ENCODE peak calls at places on chromosome 2, in four cellular contexts. Q, W, L and P are unnamed samples.

GRCh38 chr2:173999272-173999671 is 34.1 kb upstream of the SP3 start:
- DNase-seq in L (no peak), Q (no peak), W (no peak), P (no peak)

GRCh38 chr2:173763641-173764040 is 201.5 kb downstream of the SP3 start:
- DNase-seq in L (peak; percentile 11), W (no peak), Q (no peak), P (no peak)

GRCh38 chr2:46885376-46885775 is 30.2 kb downstream of the MCFD2 start:
- DNase-seq in W (peak; percentile 75), L (no peak), Q (no peak), P (no peak)

GRCh38 chr2:231604101-231604684 is 11.5 kb downstream of the TEX44 start:
- DNase-seq in L (peak; percentile 65), Q (peak; percentile 48), W (no peak), P (peak; percentile 75)

GRCh38 chr2:23502096-23502495 is 117.1 kb downstream of the KLHL29 start:
- DNase-seq in W (peak; percentile 77), Q (peak; percentile 78), L (no peak), P (no peak)

GRCh38 chr2:68403199-68403644 is 38.1 kb downstream of the PLEK start:
- DNase-seq in Q (no peak), L (no peak), W (no peak), P (no peak)

GRCh38 chr2:222052934-222053367 is 245.8 kb downstream of the PAX3 start:
- DNase-seq in W (no peak), Q (no peak), L (no peak), P (no peak)

GRCh38 chr2:28427741-28428412 is 35.2 kb downstream of the FOSL2 start:
- DNase-seq in W (no peak), Q (no peak), L (no peak), P (no peak)

GRCh38 chr2:205471776-205472175 is 210.5 kb upstream of the NRP2 start:
- DNase-seq in L (no peak), W (no peak), Q (no peak), P (no peak)

GRCh38 chr2:8625399-8626283 is 56.2 kb upstream of the ID2 start:
- DNase-seq in Q (no peak), W (no peak), L (no peak), P (peak; percentile 38)

GRCh38 chr2:106232633-106233032 is 38.5 kb upstream of the UXS1 start:
- DNase-seq in L (no peak), Q (peak; percentile 32), W (no peak), P (no peak)

GRCh38 chr2:73292906-73293533 is 328 bp downstream of the EGR4 start:
- DNase-seq in L (no peak), W (peak; percentile 29), Q (no peak), P (no peak)

GRCh38 chr2:98445167-98445522 is 487 bp downstream of the INPP4A start:
- DNase-seq in W (peak; percentile 48), L (peak; percentile 50), Q (no peak), P (peak; percentile 62)

GRCh38 chr2:74080346-74080745 is 67.4 kb downstream of the BOLA3 start:
- DNase-seq in Q (no peak), W (no peak), L (peak; percentile 3), P (no peak)

GRCh38 chr2:209383212-209383611 is 40.6 kb upstream of the MAP2 start:
- DNase-seq in Q (no peak), W (peak; percentile 76), L (no peak), P (no peak)

GRCh38 chr2:240886678-240887574 is 9.0 kb downstream of the MAB21L4 start:
- DNase-seq in W (no peak), Q (no peak), L (no peak), P (peak; percentile 42)

GRCh38 chr2:133836691-133837090 is 268.4 kb upstream of the NCKAP5 start:
- DNase-seq in W (peak; percentile 50), L (no peak), Q (no peak), P (no peak)

GRCh38 chr2:195318440-195319111 is 338.4 kb upstream of the SLC39A10 start:
- DNase-seq in W (peak; percentile 63), L (peak; percentile 65), Q (peak; percentile 48), P (no peak)

GRCh38 chr2:133952420-133952819 is 301.5 kb upstream of the MGAT5 start:
- DNase-seq in L (no peak), W (no peak), Q (no peak), P (no peak)

GRCh38 chr2:174827371-174828369 is 63.4 kb upstream of the CHRNA1 start:
- DNase-seq in W (peak; percentile 37), Q (no peak), L (no peak), P (no peak)

GRCh38 chr2:29314816-29315571 is 199.8 kb downstream of the CLIP4 start:
- DNase-seq in L (peak; percentile 23), Q (peak; percentile 47), W (no peak), P (peak; percentile 56)

GRCh38 chr2:37376421-37377186 is 32.2 kb downstream of the QPCT start:
- DNase-seq in L (peak; percentile 95), Q (no peak), W (peak; percentile 97), P (no peak)

GRCh38 chr2:238895901-238896600 is 48.2 kb downstream of the TWIST2 start:
- DNase-seq in W (peak; percentile 98), L (no peak), Q (peak; percentile 61), P (no peak)

GRCh38 chr2:72211777-72212515 is 64.3 kb upstream of the CYP26B1 start:
- DNase-seq in W (peak; percentile 69), L (no peak), Q (no peak), P (no peak)

GRCh38 chr2:156147594-156148330 is 184.8 kb downstream of the NR4A2 start:
- DNase-seq in Q (no peak), W (no peak), L (no peak), P (no peak)

GRCh38 chr2:40220177-40220925 is 231.5 kb downstream of the SLC8A1 start:
- DNase-seq in L (no peak), W (peak; percentile 81), Q (no peak), P (no peak)

GRCh38 chr2:48187503-48187902 is 281.2 kb upstream of the FBXO11 start:
- DNase-seq in Q (no peak), W (no peak), L (no peak), P (no peak)

GRCh38 chr2:62785216-62785615 is 79.7 kb downstream of the EHBP1 start:
- DNase-seq in Q (no peak), W (peak; percentile 51), L (no peak), P (no peak)

GRCh38 chr2:113831156-113831555 is 58.7 kb upstream of the ACTR3 start:
- DNase-seq in L (no peak), W (peak; percentile 61), Q (no peak), P (no peak)

GRCh38 chr2:40431600-40431955 is 20.3 kb downstream of the SLC8A1 start:
- DNase-seq in L (no peak), W (peak; percentile 94), Q (peak; percentile 25), P (peak; percentile 53)

GRCh38 chr2:96146151-96146880 is 1.1 kb upstream of the DUSP2 start:
- DNase-seq in W (no peak), Q (peak; percentile 47), L (peak; percentile 92), P (peak; percentile 81)

DNA sequence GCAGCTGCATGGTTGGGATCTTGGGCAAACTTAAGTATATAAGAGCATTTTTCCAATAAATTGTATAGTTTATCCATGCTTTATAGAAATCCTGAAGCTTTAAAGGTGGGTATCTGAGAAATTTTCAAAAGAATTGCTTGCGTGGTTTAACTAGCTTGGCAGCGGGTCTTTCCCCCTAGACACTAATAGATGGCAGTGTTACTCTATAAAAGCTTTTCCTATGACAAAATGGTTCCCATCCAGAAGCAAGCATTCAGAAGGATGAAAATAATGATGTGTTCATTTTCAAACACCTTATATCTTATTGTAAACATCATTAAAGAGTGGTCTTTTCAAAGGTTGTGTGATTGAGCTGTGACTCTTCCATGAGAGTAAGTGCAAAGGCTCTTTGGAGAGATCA is 45.9 kb downstream of the KDM3A start:
- DNase-seq in L (no peak), W (no peak), Q (no peak), P (no peak)
- TF ChIP-seq CTCF in L (peak; percentile 22), W (no peak), Q (no peak), P (no peak)

GRCh38 chr2:122027510-122028217 is 272.2 kb downstream of the TSN start:
- DNase-seq in L (no peak), W (no peak), Q (no peak), P (no peak)
- H3K4me3 ChIP-seq in L (no peak overlapping the region), W (no peak overlapping the region), Q (no peak overlapping the region), P (no peak overlapping the region)

GRCh38 chr2:101152195-101153076 is 1.3 kb upstream of the TBC1D8 start:
- DNase-seq in L (peak; percentile 33), Q (peak; percentile 74), W (peak; percentile 88), P (no peak)
- TF ChIP-seq CTCF in L (peak; percentile 66), Q (peak; percentile 63), W (peak; percentile 63), P (peak; percentile 72)

GRCh38 chr2:203869207-203869606 is 1.6 kb downstream of the CTLA4 start:
- DNase-seq in L (no peak), Q (no peak), W (no peak), P (no peak)

GRCh38 chr2:203871371-203871983 is 3.9 kb downstream of the CTLA4 start:
- DNase-seq in W (no peak), Q (no peak), L (no peak), P (no peak)

GRCh38 chr2:203870481-203870880 is 2.9 kb downstream of the CTLA4 start:
- DNase-seq in Q (no peak), W (no peak), L (no peak), P (no peak)

GRCh38 chr2:203869610-203870042 is 2.1 kb downstream of the CTLA4 start:
- DNase-seq in L (no peak), W (no peak), Q (no peak), P (no peak)

GRCh38 chr2:203870942-203871341 is 3.4 kb downstream of the CTLA4 start:
- DNase-seq in Q (no peak), W (no peak), L (no peak), P (no peak)
- H3K4me3 ChIP-seq in Q (no peak overlapping the region), W (no peak overlapping the region), L (no peak overlapping the region), P (no peak overlapping the region)

DNA sequence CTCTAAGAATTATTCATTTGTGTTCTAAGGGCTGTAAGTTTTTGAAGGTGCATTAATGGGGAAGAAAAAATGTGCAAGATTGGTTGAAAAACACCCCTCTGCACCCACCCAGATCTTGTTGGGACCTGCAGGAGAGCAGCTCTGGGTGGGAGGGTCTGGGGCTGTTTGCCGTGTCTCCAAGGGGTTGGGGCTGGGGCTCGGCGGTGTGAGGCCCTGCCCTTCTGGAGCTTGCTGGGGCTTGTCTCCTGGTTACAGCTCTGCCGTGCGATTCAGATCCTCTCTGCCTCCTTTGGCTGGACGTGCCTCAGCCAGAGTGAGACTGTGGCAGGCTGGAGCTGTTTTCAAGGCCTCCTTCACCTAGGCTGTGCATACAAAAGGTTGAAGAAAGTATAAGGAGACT is 26.1 kb downstream of the IGFBP2 start:
- DNase-seq in W (no peak), Q (no peak), L (no peak), P (no peak)
- TF ChIP-seq CTCF in W (no peak), Q (no peak), L (no peak), P (no peak)

GRCh38 chr2:104758199-104758620 is 95.7 kb upstream of the POU3F3 start:
- DNase-seq in W (peak; percentile 52), Q (no peak), L (no peak), P (no peak)

GRCh38 chr2:104752504-104752903 is 101.4 kb upstream of the POU3F3 start:
- DNase-seq in W (no peak), Q (no peak), L (no peak), P (no peak)

GRCh38 chr2:104755026-104755856 is 98.7 kb upstream of the POU3F3 start:
- DNase-seq in Q (no peak), L (no peak), W (peak; percentile 21), P (peak; percentile 53)

DNA sequence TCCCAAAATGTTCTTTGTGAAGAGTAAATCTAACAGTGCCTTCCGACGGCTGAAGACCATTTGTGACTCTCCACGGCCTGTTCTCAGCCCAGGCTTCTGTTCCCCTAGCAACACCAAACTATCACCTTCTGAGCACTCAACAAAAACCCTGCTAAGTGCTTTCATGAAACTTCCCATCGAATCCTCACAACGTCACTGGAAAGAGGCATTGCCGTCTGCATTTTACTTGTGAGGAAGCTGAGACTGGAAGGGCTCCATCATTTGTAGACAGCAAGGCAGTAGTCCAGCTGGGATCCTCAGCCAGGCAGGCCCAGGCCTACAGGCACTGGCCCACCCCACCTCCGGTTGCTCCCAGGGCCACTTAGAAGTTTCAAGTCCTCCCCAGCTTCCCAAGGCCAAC is 97.8 kb upstream of the POU3F3 start:
- DNase-seq in Q (no peak), L (no peak), W (no peak), P (no peak)
- H3K4me3 ChIP-seq in Q (no peak overlapping the region), L (no peak overlapping the region), W (no peak overlapping the region), P (no peak overlapping the region)